ENCODE peak calls at places on chromosome 10, in eight cellular contexts. One of them, this sample, is unnamed.

GRCh38 chr10:58981051-58981450 is 195.4 kb upstream of the PHYHIPL start:
- DNase-seq in Daoy: no peak
- DNase-seq in fibroblast of pulmonary artery: no peak
- DNase-seq in Ammon's horn: no peak
- DNase-seq in activated CD4-positive, CD25-positive, alpha-beta regulatory T cell: no peak
- DNase-seq in lower leg skin: no peak
- DNase-seq in AG04450: no peak
- DNase-seq in aorta: no peak
- DNase-seq in this sample: no peak

GRCh38 chr10:1109795-1110673 is 53.8 kb downstream of the WDR37 start:
- DNase-seq in AG04450: peak; percentile 41
- DNase-seq in aorta: no peak
- DNase-seq in Ammon's horn: peak; percentile 64
- DNase-seq in fibroblast of pulmonary artery: peak; percentile 85
- DNase-seq in lower leg skin: no peak
- DNase-seq in Daoy: peak; percentile 66
- DNase-seq in activated CD4-positive, CD25-positive, alpha-beta regulatory T cell: peak; percentile 67
- DNase-seq in this sample: peak; percentile 84

GRCh38 chr10:89668391-89669180 is 23.5 kb upstream of the PANK1 start:
- DNase-seq in Ammon's horn: no peak
- DNase-seq in activated CD4-positive, CD25-positive, alpha-beta regulatory T cell: no peak
- DNase-seq in AG04450: no peak
- DNase-seq in lower leg skin: no peak
- DNase-seq in fibroblast of pulmonary artery: no peak
- DNase-seq in Daoy: no peak
- DNase-seq in aorta: no peak
- DNase-seq in this sample: no peak

GRCh38 chr10:62422068-62422590 is 48.0 kb downstream of the ZNF365 start:
- DNase-seq in Ammon's horn: no peak
- DNase-seq in lower leg skin: no peak
- DNase-seq in aorta: no peak
- DNase-seq in Daoy: peak; percentile 50
- DNase-seq in fibroblast of pulmonary artery: peak; percentile 53
- DNase-seq in activated CD4-positive, CD25-positive, alpha-beta regulatory T cell: no peak
- DNase-seq in AG04450: peak; percentile 58
- DNase-seq in this sample: no peak

GRCh38 chr10:114694735-114695134 is 36.7 kb upstream of the ABLIM1 start:
- DNase-seq in activated CD4-positive, CD25-positive, alpha-beta regulatory T cell: no peak
- DNase-seq in aorta: no peak
- DNase-seq in lower leg skin: no peak
- DNase-seq in Ammon's horn: no peak
- DNase-seq in Daoy: peak; percentile 44
- DNase-seq in AG04450: no peak
- DNase-seq in fibroblast of pulmonary artery: peak; percentile 41
- DNase-seq in this sample: peak; percentile 44

GRCh38 chr10:117364121-117364960 is 10.9 kb downstream of the PDZD8 start:
- DNase-seq in fibroblast of pulmonary artery: peak; percentile 47
- DNase-seq in activated CD4-positive, CD25-positive, alpha-beta regulatory T cell: no peak
- DNase-seq in Ammon's horn: no peak
- DNase-seq in Daoy: no peak
- DNase-seq in AG04450: no peak
- DNase-seq in aorta: no peak
- DNase-seq in lower leg skin: no peak
- DNase-seq in this sample: no peak

GRCh38 chr10:131819241-131820072 is 81.4 kb upstream of the PPP2R2D start:
- DNase-seq in Ammon's horn: no peak
- DNase-seq in Daoy: no peak
- DNase-seq in AG04450: no peak
- DNase-seq in lower leg skin: no peak
- DNase-seq in fibroblast of pulmonary artery: no peak
- DNase-seq in activated CD4-positive, CD25-positive, alpha-beta regulatory T cell: no peak
- DNase-seq in aorta: no peak
- DNase-seq in this sample: no peak

GRCh38 chr10:124287791-124288190 is 130.9 kb downstream of the OAT start:
- DNase-seq in activated CD4-positive, CD25-positive, alpha-beta regulatory T cell: no peak
- DNase-seq in AG04450: no peak
- DNase-seq in fibroblast of pulmonary artery: no peak
- DNase-seq in aorta: peak; percentile 37
- DNase-seq in Ammon's horn: no peak
- DNase-seq in Daoy: no peak
- DNase-seq in lower leg skin: no peak
- DNase-seq in this sample: no peak

GRCh38 chr10:98078774-98079173 is 48.4 kb upstream of the CRTAC1 start:
- DNase-seq in aorta: no peak
- DNase-seq in Ammon's horn: no peak
- DNase-seq in lower leg skin: no peak
- DNase-seq in AG04450: no peak
- DNase-seq in fibroblast of pulmonary artery: no peak
- DNase-seq in activated CD4-positive, CD25-positive, alpha-beta regulatory T cell: no peak
- DNase-seq in Daoy: no peak
- DNase-seq in this sample: no peak

GRCh38 chr10:132577350-132578005 is 39.9 kb downstream of the INPP5A start:
- DNase-seq in lower leg skin: no peak
- DNase-seq in AG04450: no peak
- DNase-seq in fibroblast of pulmonary artery: peak; percentile 12
- DNase-seq in aorta: no peak
- DNase-seq in activated CD4-positive, CD25-positive, alpha-beta regulatory T cell: no peak
- DNase-seq in Daoy: peak; percentile 19
- DNase-seq in Ammon's horn: peak; percentile 66
- DNase-seq in this sample: no peak

GRCh38 chr10:95284807-95285206 is 6.0 kb downstream of the PDLIM1 start:
- DNase-seq in lower leg skin: no peak
- DNase-seq in aorta: no peak
- DNase-seq in Daoy: no peak
- DNase-seq in Ammon's horn: no peak
- DNase-seq in AG04450: no peak
- DNase-seq in activated CD4-positive, CD25-positive, alpha-beta regulatory T cell: no peak
- DNase-seq in fibroblast of pulmonary artery: no peak
- DNase-seq in this sample: no peak

GRCh38 chr10:91589015-91589655 is 43.7 kb downstream of the PPP1R3C start:
- DNase-seq in aorta: peak; percentile 80
- DNase-seq in AG04450: no peak
- DNase-seq in Ammon's horn: no peak
- DNase-seq in fibroblast of pulmonary artery: peak; percentile 66
- DNase-seq in activated CD4-positive, CD25-positive, alpha-beta regulatory T cell: no peak
- DNase-seq in Daoy: peak; percentile 56
- DNase-seq in lower leg skin: no peak
- DNase-seq in this sample: no peak

GRCh38 chr10:128180843-128181242 is 54.6 kb upstream of the MKI67 start:
- DNase-seq in fibroblast of pulmonary artery: no peak
- DNase-seq in AG04450: no peak
- DNase-seq in aorta: no peak
- DNase-seq in Daoy: no peak
- DNase-seq in Ammon's horn: no peak
- DNase-seq in activated CD4-positive, CD25-positive, alpha-beta regulatory T cell: no peak
- DNase-seq in lower leg skin: no peak
- DNase-seq in this sample: no peak

GRCh38 chr10:3834410-3834809 is 49.4 kb upstream of the KLF6 start:
- DNase-seq in Daoy: no peak
- DNase-seq in lower leg skin: no peak
- DNase-seq in AG04450: no peak
- DNase-seq in Ammon's horn: no peak
- DNase-seq in aorta: no peak
- DNase-seq in fibroblast of pulmonary artery: no peak
- DNase-seq in activated CD4-positive, CD25-positive, alpha-beta regulatory T cell: no peak
- DNase-seq in this sample: no peak

GRCh38 chr10:42836771-42837468 is 54.3 kb downstream of the BMS1 start:
- DNase-seq in activated CD4-positive, CD25-positive, alpha-beta regulatory T cell: no peak
- DNase-seq in Ammon's horn: peak; percentile 63
- DNase-seq in aorta: no peak
- DNase-seq in AG04450: no peak
- DNase-seq in fibroblast of pulmonary artery: peak; percentile 29
- DNase-seq in Daoy: no peak
- DNase-seq in lower leg skin: no peak
- DNase-seq in this sample: peak; percentile 44

GRCh38 chr10:101595591-101596433 is 7.7 kb downstream of the DPCD start:
- DNase-seq in activated CD4-positive, CD25-positive, alpha-beta regulatory T cell: no peak
- DNase-seq in AG04450: no peak
- DNase-seq in lower leg skin: no peak
- DNase-seq in fibroblast of pulmonary artery: no peak
- DNase-seq in Ammon's horn: no peak
- DNase-seq in Daoy: no peak
- DNase-seq in aorta: no peak
- DNase-seq in this sample: no peak

GRCh38 chr10:119526149-119526548 is 16.4 kb downstream of the RGS10 start:
- DNase-seq in lower leg skin: no peak
- DNase-seq in aorta: no peak
- DNase-seq in fibroblast of pulmonary artery: no peak
- DNase-seq in Ammon's horn: no peak
- DNase-seq in AG04450: no peak
- DNase-seq in Daoy: no peak
- DNase-seq in activated CD4-positive, CD25-positive, alpha-beta regulatory T cell: no peak
- DNase-seq in this sample: no peak

GRCh38 chr10:91153508-91153907 is 67.0 kb upstream of the PCGF5 start:
- DNase-seq in fibroblast of pulmonary artery: no peak
- DNase-seq in AG04450: no peak
- DNase-seq in Ammon's horn: no peak
- DNase-seq in activated CD4-positive, CD25-positive, alpha-beta regulatory T cell: no peak
- DNase-seq in aorta: no peak
- DNase-seq in lower leg skin: no peak
- DNase-seq in Daoy: no peak
- DNase-seq in this sample: no peak

GRCh38 chr10:80492875-80493413 is 38.8 kb downstream of the TSPAN14 start:
- DNase-seq in aorta: no peak
- DNase-seq in fibroblast of pulmonary artery: no peak
- DNase-seq in activated CD4-positive, CD25-positive, alpha-beta regulatory T cell: no peak
- DNase-seq in AG04450: no peak
- DNase-seq in Daoy: no peak
- DNase-seq in lower leg skin: no peak
- DNase-seq in Ammon's horn: no peak
- DNase-seq in this sample: no peak

GRCh38 chr10:70693619-70694286 is 21.4 kb downstream of the ADAMTS14 start:
- DNase-seq in Daoy: peak; percentile 25
- DNase-seq in lower leg skin: peak; percentile 50
- DNase-seq in activated CD4-positive, CD25-positive, alpha-beta regulatory T cell: no peak
- DNase-seq in AG04450: peak; percentile 55
- DNase-seq in fibroblast of pulmonary artery: peak; percentile 31
- DNase-seq in aorta: peak; percentile 73
- DNase-seq in Ammon's horn: peak; percentile 40
- DNase-seq in this sample: no peak

GRCh38 chr10:34710391-34710751 is 104.7 kb downstream of the PARD3 start:
- DNase-seq in AG04450: no peak
- DNase-seq in aorta: no peak
- DNase-seq in activated CD4-positive, CD25-positive, alpha-beta regulatory T cell: no peak
- DNase-seq in fibroblast of pulmonary artery: peak; percentile 85
- DNase-seq in lower leg skin: peak; percentile 64
- DNase-seq in Daoy: no peak
- DNase-seq in Ammon's horn: no peak
- DNase-seq in this sample: no peak

GRCh38 chr10:79393221-79393923 is 46.1 kb downstream of the PPIF start:
- DNase-seq in AG04450: no peak
- DNase-seq in fibroblast of pulmonary artery: no peak
- DNase-seq in lower leg skin: no peak
- DNase-seq in Daoy: no peak
- DNase-seq in Ammon's horn: no peak
- DNase-seq in aorta: peak; percentile 30
- DNase-seq in activated CD4-positive, CD25-positive, alpha-beta regulatory T cell: no peak
- DNase-seq in this sample: no peak

GRCh38 chr10:122519144-122519543 is 41.4 kb upstream of the DMBT1 start:
- DNase-seq in lower leg skin: no peak
- DNase-seq in aorta: no peak
- DNase-seq in AG04450: no peak
- DNase-seq in activated CD4-positive, CD25-positive, alpha-beta regulatory T cell: no peak
- DNase-seq in fibroblast of pulmonary artery: no peak
- DNase-seq in Ammon's horn: no peak
- DNase-seq in Daoy: no peak
- DNase-seq in this sample: no peak

GRCh38 chr10:99234067-99234738 is 1.4 kb downstream of the HPSE2 start:
- DNase-seq in fibroblast of pulmonary artery: peak; percentile 52
- DNase-seq in Ammon's horn: peak; percentile 65
- DNase-seq in aorta: peak; percentile 83
- DNase-seq in lower leg skin: peak; percentile 41
- DNase-seq in Daoy: peak; percentile 79
- DNase-seq in activated CD4-positive, CD25-positive, alpha-beta regulatory T cell: no peak
- DNase-seq in AG04450: no peak
- DNase-seq in this sample: peak; percentile 87

GRCh38 chr10:133354672-133355240 is 3.1 kb downstream of the FUOM start:
- DNase-seq in activated CD4-positive, CD25-positive, alpha-beta regulatory T cell: no peak
- DNase-seq in Ammon's horn: no peak
- DNase-seq in AG04450: no peak
- DNase-seq in aorta: no peak
- DNase-seq in fibroblast of pulmonary artery: no peak
- DNase-seq in Daoy: no peak
- DNase-seq in lower leg skin: no peak
- DNase-seq in this sample: no peak

GRCh38 chr10:3853547-3853989 is 68.6 kb upstream of the KLF6 start:
- DNase-seq in activated CD4-positive, CD25-positive, alpha-beta regulatory T cell: no peak
- DNase-seq in Ammon's horn: no peak
- DNase-seq in aorta: no peak
- DNase-seq in AG04450: no peak
- DNase-seq in lower leg skin: no peak
- DNase-seq in Daoy: no peak
- DNase-seq in fibroblast of pulmonary artery: peak; percentile 24
- DNase-seq in this sample: no peak

GRCh38 chr10:92042541-92042940 is 119.0 kb downstream of the BTAF1 start:
- DNase-seq in Ammon's horn: no peak
- DNase-seq in lower leg skin: no peak
- DNase-seq in activated CD4-positive, CD25-positive, alpha-beta regulatory T cell: no peak
- DNase-seq in aorta: no peak
- DNase-seq in fibroblast of pulmonary artery: no peak
- DNase-seq in Daoy: no peak
- DNase-seq in AG04450: no peak
- DNase-seq in this sample: no peak

GRCh38 chr10:67772894-67773511 is 65.0 kb downstream of the DNAJC12 start:
- DNase-seq in lower leg skin: no peak
- DNase-seq in aorta: no peak
- DNase-seq in AG04450: peak; percentile 18
- DNase-seq in fibroblast of pulmonary artery: no peak
- DNase-seq in Ammon's horn: peak; percentile 56
- DNase-seq in Daoy: no peak
- DNase-seq in activated CD4-positive, CD25-positive, alpha-beta regulatory T cell: no peak
- DNase-seq in this sample: peak; percentile 67

GRCh38 chr10:63103971-63104409 is 29.1 kb upstream of the NRBF2 start:
- DNase-seq in AG04450: no peak
- DNase-seq in lower leg skin: no peak
- DNase-seq in aorta: no peak
- DNase-seq in Ammon's horn: no peak
- DNase-seq in fibroblast of pulmonary artery: no peak
- DNase-seq in activated CD4-positive, CD25-positive, alpha-beta regulatory T cell: no peak
- DNase-seq in Daoy: no peak
- DNase-seq in this sample: no peak

GRCh38 chr10:35232509-35232908 is 103.8 kb upstream of the CCNY start:
- DNase-seq in AG04450: no peak
- DNase-seq in fibroblast of pulmonary artery: no peak
- DNase-seq in lower leg skin: no peak
- DNase-seq in aorta: no peak
- DNase-seq in Ammon's horn: peak; percentile 67
- DNase-seq in Daoy: no peak
- DNase-seq in activated CD4-positive, CD25-positive, alpha-beta regulatory T cell: no peak
- DNase-seq in this sample: no peak

GRCh38 chr10:95906675-95907453 is 911 bp upstream of the CC2D2B start:
- DNase-seq in AG04450: peak; percentile 32
- DNase-seq in fibroblast of pulmonary artery: peak; percentile 74
- DNase-seq in lower leg skin: peak; percentile 25
- DNase-seq in Daoy: peak; percentile 47
- DNase-seq in activated CD4-positive, CD25-positive, alpha-beta regulatory T cell: peak; percentile 3
- DNase-seq in Ammon's horn: peak; percentile 70
- DNase-seq in aorta: peak; percentile 60
- DNase-seq in this sample: peak; percentile 58

GRCh38 chr10:71431216-71431944 is 34.7 kb downstream of the CDH23 start:
- DNase-seq in fibroblast of pulmonary artery: no peak
- DNase-seq in aorta: no peak
- DNase-seq in lower leg skin: no peak
- DNase-seq in Daoy: no peak
- DNase-seq in activated CD4-positive, CD25-positive, alpha-beta regulatory T cell: no peak
- DNase-seq in AG04450: no peak
- DNase-seq in Ammon's horn: no peak
- DNase-seq in this sample: no peak

GRCh38 chr10:79445217-79445707 is at the start of gene ZCCHC24:
- DNase-seq in Daoy: peak; percentile 58
- DNase-seq in activated CD4-positive, CD25-positive, alpha-beta regulatory T cell: peak; percentile 35
- DNase-seq in lower leg skin: no peak
- DNase-seq in fibroblast of pulmonary artery: peak; percentile 36
- DNase-seq in aorta: no peak
- DNase-seq in AG04450: no peak
- DNase-seq in Ammon's horn: no peak
- DNase-seq in this sample: peak; percentile 75